ENCODE peak calls at places on chromosome 16, in eight cellular contexts. N is aorta, R is left ventricle myocardium inferior, B is WERI-Rb-1, O is neuronal stem cell, W is right atrium auricular region, K is SK-N-SH, Z is body of pancreas. X is an unnamed sample.
A peak's percentile ranks its signal among the peaks of the same experiment; 100 is the strongest.

GRCh38 chr16:27335349-27336052 is 21.7 kb downstream of the IL4R start:
- DNase-seq in N (no peak), R (no peak), B (no peak), O (no peak), W (no peak), K (no peak), Z (no peak), X (no peak)

GRCh38 chr16:53817812-53818211 is 113.9 kb downstream of the FTO start:
- DNase-seq in N (no peak), R (no peak), B (no peak), O (no peak), W (no peak), K (peak; percentile 19), Z (no peak), X (no peak)

GRCh38 chr16:59296002-59296401 is 561.9 kb upstream of the GOT2 start:
- DNase-seq in N (no peak), R (no peak), B (no peak), O (peak; percentile 79), W (no peak), K (no peak), Z (no peak), X (no peak)

GRCh38 chr16:83953796-83954576 is 946 bp downstream of the OSGIN1 start:
- DNase-seq in N (no peak), R (no peak), B (no peak), O (no peak), W (no peak), K (no peak), Z (peak; percentile 36), X (no peak)

GRCh38 chr16:89423709-89424260 is 66.6 kb downstream of the ANKRD11 start:
- DNase-seq in N (no peak), R (peak; percentile 4), B (no peak), O (no peak), W (no peak), K (no peak), Z (no peak), X (no peak)

GRCh38 chr16:9138731-9139501 is 47.5 kb downstream of the HAPSTR1 start:
- DNase-seq in N (peak; percentile 76), R (peak; percentile 64), B (peak; percentile 89), O (peak; percentile 58), W (peak; percentile 72), K (peak; percentile 78), Z (peak; percentile 75), X (peak; percentile 40)

GRCh38 chr16:80058236-80058635 is 457.7 kb upstream of the MAF start:
- DNase-seq in N (peak; percentile 54), R (peak; percentile 55), B (no peak), O (no peak), W (peak; percentile 71), K (no peak), Z (peak; percentile 29), X (peak; percentile 78)

GRCh38 chr16:83967838-83968482 is at the start of gene NECAB2:
- DNase-seq in N (peak; percentile 60), R (peak; percentile 62), B (peak; percentile 49), O (peak; percentile 53), W (no peak), K (peak; percentile 94), Z (peak; percentile 59), X (no peak)

GRCh38 chr16:56347166-56347565 is 78.2 kb downstream of the AMFR start:
- DNase-seq in N (peak; percentile 8), R (no peak), B (no peak), O (no peak), W (no peak), K (no peak), Z (no peak), X (no peak)

GRCh38 chr16:14364386-14365199 is 265.5 kb downstream of the PARN start:
- DNase-seq in N (no peak), R (no peak), B (no peak), O (no peak), W (no peak), K (no peak), Z (no peak), X (no peak)

GRCh38 chr16:1309888-1310831 is 724 bp downstream of the UBE2I start:
- DNase-seq in N (peak; percentile 68), R (peak; percentile 59), B (no peak), O (no peak), W (peak; percentile 62), K (peak; percentile 67), Z (peak; percentile 59), X (peak; percentile 74)

GRCh38 chr16:47866431-47866830 is 289.4 kb downstream of the ABCC12 start:
- DNase-seq in N (no peak), R (no peak), B (no peak), O (no peak), W (no peak), K (no peak), Z (no peak), X (no peak)

GRCh38 chr16:73713817-73714495 is 582.7 kb upstream of the PSMD7 start:
- DNase-seq in N (no peak), R (no peak), B (peak; percentile 53), O (no peak), W (no peak), K (peak; percentile 37), Z (peak; percentile 14), X (no peak)

GRCh38 chr16:80299416-80299815 is 241.4 kb upstream of the DYNLRB2 start:
- DNase-seq in N (no peak), R (no peak), B (no peak), O (no peak), W (no peak), K (no peak), Z (no peak), X (no peak)

GRCh38 chr16:57616241-57616640 is 12.2 kb upstream of the ADGRG1 start:
- DNase-seq in N (peak; percentile 35), R (no peak), B (no peak), O (no peak), W (no peak), K (peak; percentile 11), Z (no peak), X (no peak)

GRCh38 chr16:85847681-85848601 is 48.4 kb downstream of the COX4I1 start:
- DNase-seq in N (no peak), R (no peak), B (no peak), O (no peak), W (no peak), K (no peak), Z (no peak), X (no peak)

GRCh38 chr16:86018487-86018886 is 119.5 kb downstream of the IRF8 start:
- DNase-seq in N (peak; percentile 72), R (peak; percentile 48), B (no peak), O (no peak), W (peak; percentile 68), K (no peak), Z (peak; percentile 8), X (no peak)

GRCh38 chr16:2195316-2196161 is 866 bp downstream of the CASKIN1 start:
- DNase-seq in N (no peak), R (no peak), B (no peak), O (no peak), W (no peak), K (peak; percentile 70), Z (no peak), X (no peak)

GRCh38 chr16:27098366-27099050 is 31.8 kb downstream of the C16orf82 start:
- DNase-seq in N (no peak), R (no peak), B (no peak), O (no peak), W (peak; percentile 53), K (no peak), Z (no peak), X (no peak)

GRCh38 chr16:66388350-66389139 is 22.1 kb downstream of the CDH5 start:
- DNase-seq in N (no peak), R (no peak), B (no peak), O (no peak), W (no peak), K (no peak), Z (no peak), X (no peak)

GRCh38 chr16:80703391-80704071 is 100.9 kb downstream of the CDYL2 start:
- DNase-seq in N (no peak), R (no peak), B (no peak), O (no peak), W (no peak), K (no peak), Z (no peak), X (no peak)

GRCh38 chr16:24516900-24517669 is 22.3 kb upstream of the RBBP6 start:
- DNase-seq in N (peak; percentile 81), R (peak; percentile 65), B (peak; percentile 89), O (peak; percentile 72), W (peak; percentile 92), K (peak; percentile 71), Z (peak; percentile 90), X (peak; percentile 87)
- H3K4me3 ChIP-seq in N (no peak overlapping the region), R (peak overlapping the region; percentile 37), B (no peak overlapping the region), O (no peak overlapping the region), W (no peak overlapping the region), K (no peak overlapping the region), Z (no peak overlapping the region), X (no peak overlapping the region)

DNA sequence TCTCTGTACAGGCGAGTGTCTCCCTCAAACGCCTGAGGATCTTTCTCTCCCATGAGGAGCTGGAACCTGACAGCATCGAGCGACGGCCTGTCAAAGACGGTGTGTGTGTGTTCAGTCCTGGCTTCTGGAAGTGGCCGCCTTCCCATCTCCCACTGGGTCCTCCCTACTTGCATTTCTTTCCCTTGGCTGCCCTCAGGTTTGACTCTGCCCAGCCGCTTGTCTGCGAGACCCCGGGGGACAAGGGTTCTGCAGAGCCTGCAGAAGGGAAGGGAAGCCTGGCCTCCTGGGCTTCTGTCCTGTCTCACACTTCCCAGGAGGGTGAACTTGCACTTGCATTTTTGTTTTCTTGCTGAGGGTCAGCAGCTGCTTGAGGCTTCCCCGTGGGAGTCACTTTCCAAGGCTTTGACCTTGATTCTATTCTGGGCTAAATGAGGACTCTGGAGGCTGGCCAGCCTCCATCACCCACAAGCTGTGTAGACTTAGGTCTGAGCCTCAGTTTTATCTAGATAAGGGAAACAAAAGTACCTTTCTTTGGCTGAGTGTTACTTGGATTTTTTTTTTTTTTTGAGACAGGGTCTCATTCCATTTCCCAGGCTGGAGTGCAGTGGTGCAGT is 122.3 kb downstream of the ABCC1 start:
- DNase-seq in N (no peak), R (peak; percentile 40), B (no peak), O (no peak), W (no peak), K (no peak), Z (peak; percentile 90), X (peak; percentile 53)
- H3K27ac ChIP-seq in N (no peak overlapping the region), R (peak overlapping the region; percentile 83), B (no peak overlapping the region), O (no peak overlapping the region), W (peak overlapping the region; percentile 53), K (peak overlapping the region; percentile 8), Z (peak overlapping the region; percentile 89), X (peak overlapping the region; percentile 72)

DNA sequence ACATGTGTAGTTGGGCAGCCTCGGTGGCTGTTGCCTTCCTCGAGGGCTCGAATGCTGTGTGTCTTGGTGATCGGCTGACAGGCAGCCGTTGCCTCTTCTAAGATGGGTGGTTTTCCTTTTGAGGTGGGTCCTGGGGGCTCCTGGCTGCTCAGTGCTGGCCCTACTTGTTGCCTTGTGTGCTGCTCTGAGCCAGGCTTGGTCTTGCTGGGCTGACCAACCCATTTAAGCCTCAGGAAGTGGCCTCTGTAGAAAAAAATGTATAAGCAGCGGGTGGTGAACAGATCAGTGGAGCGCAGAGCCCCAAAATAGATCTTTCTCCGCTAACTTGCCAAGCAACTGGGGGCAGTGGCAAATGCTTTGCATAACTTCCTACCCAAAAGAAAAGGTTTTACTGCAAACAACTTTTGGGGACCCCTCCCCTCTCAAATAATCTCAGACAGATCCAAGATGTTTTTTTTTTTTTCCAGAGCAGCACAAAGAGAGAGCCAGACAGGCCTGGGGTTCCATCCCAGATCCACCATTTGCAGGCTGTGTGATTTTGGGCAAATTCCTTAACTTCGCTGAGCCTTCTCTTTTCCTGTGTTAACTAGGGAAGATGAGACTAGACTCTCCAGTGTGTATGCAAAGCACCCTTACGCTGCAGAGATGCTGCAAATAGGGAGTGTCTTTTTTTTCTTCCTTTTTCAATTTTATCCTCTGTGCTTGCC is 42.5 kb downstream of the PLCG2 start:
- DNase-seq in N (no peak), R (no peak), B (no peak), O (no peak), W (no peak), K (no peak), Z (no peak), X (no peak)
- H3K4me3 ChIP-seq in N (no peak overlapping the region), R (no peak overlapping the region), B (no peak overlapping the region), O (no peak overlapping the region), W (no peak overlapping the region), K (no peak overlapping the region), Z (no peak overlapping the region), X (no peak overlapping the region)

GRCh38 chr16:4214215-4214621 is 27.7 kb downstream of the SRL start:
- DNase-seq in N (no peak), R (no peak), B (no peak), O (no peak), W (no peak), K (no peak), Z (no peak), X (peak; percentile 60)
- H3K27ac ChIP-seq in N (peak overlapping the region; percentile 52), R (peak overlapping the region; percentile 94), B (no peak overlapping the region), O (no peak overlapping the region), W (peak overlapping the region; percentile 98), K (peak overlapping the region; percentile 13), Z (no peak overlapping the region), X (peak overlapping the region; percentile 80)

X was measured in uterus.